ENCODE peak calls at places on chromosomes 3 and 15, in ten cellular contexts. One of them, this sample, is unnamed.

GRCh38 chr3:96966181-96966929 is 152.0 kb downstream of the EPHA6 start:
- DNase-seq in effector memory CD8-positive, alpha-beta T cell: no peak
- DNase-seq in NCI-H187 treated with DMSO at 0.1 percent for 48 hours: no peak
- DNase-seq in EH: no peak
- DNase-seq in RPMI8226: no peak
- DNase-seq in hypothalamus: no peak
- DNase-seq in HFF-Myc: no peak
- DNase-seq in ACHN: no peak
- DNase-seq in GM10248: no peak
- DNase-seq in EL: no peak
- DNase-seq in this sample: no peak

GRCh38 chr15:78663703-78664102 is 22.7 kb upstream of the CHRNB4 start:
- DNase-seq in effector memory CD8-positive, alpha-beta T cell: no peak
- DNase-seq in RPMI8226: no peak
- DNase-seq in EL: no peak
- DNase-seq in HFF-Myc: no peak
- DNase-seq in EH: no peak
- DNase-seq in ACHN: no peak
- DNase-seq in hypothalamus: no peak
- DNase-seq in NCI-H187 treated with DMSO at 0.1 percent for 48 hours: no peak
- DNase-seq in GM10248: no peak
- DNase-seq in this sample: no peak

GRCh38 chr3:101729586-101729985 is 5.2 kb downstream of the CEP97 start:
- DNase-seq in ACHN: no peak
- DNase-seq in effector memory CD8-positive, alpha-beta T cell: no peak
- DNase-seq in NCI-H187 treated with DMSO at 0.1 percent for 48 hours: no peak
- DNase-seq in HFF-Myc: no peak
- DNase-seq in GM10248: no peak
- DNase-seq in hypothalamus: no peak
- DNase-seq in RPMI8226: no peak
- DNase-seq in EH: no peak
- DNase-seq in EL: no peak
- DNase-seq in this sample: no peak

GRCh38 chr3:129260606-129261005 is 11.2 kb downstream of the COPG1 start:
- DNase-seq in HFF-Myc: no peak
- DNase-seq in RPMI8226: no peak
- DNase-seq in GM10248: no peak
- DNase-seq in effector memory CD8-positive, alpha-beta T cell: no peak
- DNase-seq in EL: no peak
- DNase-seq in NCI-H187 treated with DMSO at 0.1 percent for 48 hours: no peak
- DNase-seq in EH: no peak
- DNase-seq in hypothalamus: no peak
- DNase-seq in ACHN: no peak
- DNase-seq in this sample: no peak

GRCh38 chr3:52314495-52314894 is 1.6 kb upstream of the DNAH1 start:
- DNase-seq in effector memory CD8-positive, alpha-beta T cell: no peak
- DNase-seq in EL: no peak
- DNase-seq in GM10248: no peak
- DNase-seq in hypothalamus: no peak
- DNase-seq in NCI-H187 treated with DMSO at 0.1 percent for 48 hours: no peak
- DNase-seq in HFF-Myc: no peak
- DNase-seq in RPMI8226: no peak
- DNase-seq in ACHN: no peak
- DNase-seq in EH: no peak
- DNase-seq in this sample: peak

GRCh38 chr3:191762323-191762960 is 301.5 kb downstream of the PYDC2 start:
- DNase-seq in RPMI8226: no peak
- DNase-seq in EH: peak
- DNase-seq in NCI-H187 treated with DMSO at 0.1 percent for 48 hours: no peak
- DNase-seq in HFF-Myc: peak
- DNase-seq in EL: peak
- DNase-seq in GM10248: no peak
- DNase-seq in effector memory CD8-positive, alpha-beta T cell: no peak
- DNase-seq in ACHN: peak
- DNase-seq in hypothalamus: no peak
- DNase-seq in this sample: peak

GRCh38 chr15:90031231-90031791 is 30.2 kb downstream of the ZNF710 start:
- DNase-seq in effector memory CD8-positive, alpha-beta T cell: no peak
- DNase-seq in EH: peak
- DNase-seq in RPMI8226: peak
- DNase-seq in EL: peak
- DNase-seq in ACHN: no peak
- DNase-seq in HFF-Myc: no peak
- DNase-seq in NCI-H187 treated with DMSO at 0.1 percent for 48 hours: no peak
- DNase-seq in hypothalamus: no peak
- DNase-seq in GM10248: peak
- DNase-seq in this sample: peak

GRCh38 chr15:94206463-94207167 is 24.7 kb upstream of the MCTP2 start:
- DNase-seq in ACHN: no peak
- DNase-seq in hypothalamus: no peak
- DNase-seq in HFF-Myc: peak
- DNase-seq in RPMI8226: peak
- DNase-seq in GM10248: no peak
- DNase-seq in EH: peak
- DNase-seq in NCI-H187 treated with DMSO at 0.1 percent for 48 hours: no peak
- DNase-seq in EL: peak
- DNase-seq in effector memory CD8-positive, alpha-beta T cell: no peak
- DNase-seq in this sample: no peak

GRCh38 chr3:164641071-164641470 is 437.2 kb downstream of the SI start:
- DNase-seq in ACHN: no peak
- DNase-seq in GM10248: no peak
- DNase-seq in hypothalamus: no peak
- DNase-seq in effector memory CD8-positive, alpha-beta T cell: no peak
- DNase-seq in HFF-Myc: no peak
- DNase-seq in EL: no peak
- DNase-seq in EH: peak
- DNase-seq in NCI-H187 treated with DMSO at 0.1 percent for 48 hours: no peak
- DNase-seq in RPMI8226: no peak
- DNase-seq in this sample: peak

GRCh38 chr3:103644450-103644849 is 1209.6 kb downstream of the ZPLD1 start:
- DNase-seq in HFF-Myc: no peak
- DNase-seq in ACHN: no peak
- DNase-seq in RPMI8226: no peak
- DNase-seq in NCI-H187 treated with DMSO at 0.1 percent for 48 hours: no peak
- DNase-seq in EH: no peak
- DNase-seq in EL: no peak
- DNase-seq in GM10248: no peak
- DNase-seq in effector memory CD8-positive, alpha-beta T cell: no peak
- DNase-seq in hypothalamus: no peak
- DNase-seq in this sample: peak

GRCh38 chr3:140585828-140586227 is 92.0 kb upstream of the TRIM42 start:
- DNase-seq in NCI-H187 treated with DMSO at 0.1 percent for 48 hours: no peak
- DNase-seq in EL: peak
- DNase-seq in EH: peak
- DNase-seq in RPMI8226: no peak
- DNase-seq in HFF-Myc: no peak
- DNase-seq in effector memory CD8-positive, alpha-beta T cell: no peak
- DNase-seq in ACHN: no peak
- DNase-seq in GM10248: no peak
- DNase-seq in hypothalamus: no peak
- DNase-seq in this sample: peak

GRCh38 chr3:141410408-141410807 is 42.1 kb downstream of the ZBTB38 start:
- DNase-seq in effector memory CD8-positive, alpha-beta T cell: no peak
- DNase-seq in GM10248: no peak
- DNase-seq in HFF-Myc: no peak
- DNase-seq in RPMI8226: peak
- DNase-seq in hypothalamus: no peak
- DNase-seq in EL: peak
- DNase-seq in ACHN: no peak
- DNase-seq in EH: peak
- DNase-seq in NCI-H187 treated with DMSO at 0.1 percent for 48 hours: no peak
- DNase-seq in this sample: peak

GRCh38 chr15:68885070-68885469 is 45.3 kb upstream of the SPESP1 start:
- DNase-seq in effector memory CD8-positive, alpha-beta T cell: no peak
- DNase-seq in EL: peak
- DNase-seq in RPMI8226: no peak
- DNase-seq in EH: peak
- DNase-seq in ACHN: no peak
- DNase-seq in GM10248: no peak
- DNase-seq in hypothalamus: no peak
- DNase-seq in NCI-H187 treated with DMSO at 0.1 percent for 48 hours: no peak
- DNase-seq in HFF-Myc: no peak
- DNase-seq in this sample: peak

GRCh38 chr3:35639251-35640185 is at the start of gene ARPP21:
- DNase-seq in RPMI8226: no peak
- DNase-seq in ACHN: peak
- DNase-seq in GM10248: peak
- DNase-seq in EL: no peak
- DNase-seq in HFF-Myc: no peak
- DNase-seq in effector memory CD8-positive, alpha-beta T cell: no peak
- DNase-seq in EH: peak
- DNase-seq in hypothalamus: peak
- DNase-seq in NCI-H187 treated with DMSO at 0.1 percent for 48 hours: no peak
- DNase-seq in this sample: peak

GRCh38 chr15:87743557-87743956 is 513.0 kb downstream of the NTRK3 start:
- DNase-seq in EH: peak
- DNase-seq in RPMI8226: no peak
- DNase-seq in NCI-H187 treated with DMSO at 0.1 percent for 48 hours: no peak
- DNase-seq in GM10248: no peak
- DNase-seq in hypothalamus: no peak
- DNase-seq in EL: no peak
- DNase-seq in ACHN: peak
- DNase-seq in effector memory CD8-positive, alpha-beta T cell: no peak
- DNase-seq in HFF-Myc: no peak
- DNase-seq in this sample: no peak

GRCh38 chr15:51739056-51739455 is 1.6 kb upstream of the LYSMD2 start:
- DNase-seq in RPMI8226: no peak
- DNase-seq in hypothalamus: no peak
- DNase-seq in NCI-H187 treated with DMSO at 0.1 percent for 48 hours: no peak
- DNase-seq in effector memory CD8-positive, alpha-beta T cell: no peak
- DNase-seq in EL: no peak
- DNase-seq in HFF-Myc: no peak
- DNase-seq in EH: no peak
- DNase-seq in ACHN: no peak
- DNase-seq in GM10248: no peak
- DNase-seq in this sample: no peak

GRCh38 chr3:64917914-64918313 is 230.1 kb upstream of the ADAMTS9 start:
- DNase-seq in EL: no peak
- DNase-seq in NCI-H187 treated with DMSO at 0.1 percent for 48 hours: no peak
- DNase-seq in effector memory CD8-positive, alpha-beta T cell: no peak
- DNase-seq in GM10248: no peak
- DNase-seq in ACHN: no peak
- DNase-seq in EH: no peak
- DNase-seq in HFF-Myc: no peak
- DNase-seq in RPMI8226: no peak
- DNase-seq in hypothalamus: no peak
- DNase-seq in this sample: no peak

GRCh38 chr3:18443670-18444596 is 18.8 kb upstream of the SATB1 start:
- DNase-seq in ACHN: no peak
- DNase-seq in effector memory CD8-positive, alpha-beta T cell: no peak
- DNase-seq in EL: peak
- DNase-seq in NCI-H187 treated with DMSO at 0.1 percent for 48 hours: no peak
- DNase-seq in hypothalamus: no peak
- DNase-seq in RPMI8226: no peak
- DNase-seq in EH: peak
- DNase-seq in HFF-Myc: no peak
- DNase-seq in GM10248: peak
- DNase-seq in this sample: no peak

GRCh38 chr15:74783072-74783807 is 1.4 kb downstream of the CSK start:
- DNase-seq in RPMI8226: peak
- DNase-seq in EL: peak
- DNase-seq in EH: peak
- DNase-seq in ACHN: no peak
- DNase-seq in HFF-Myc: no peak
- DNase-seq in effector memory CD8-positive, alpha-beta T cell: no peak
- DNase-seq in GM10248: no peak
- DNase-seq in hypothalamus: no peak
- DNase-seq in NCI-H187 treated with DMSO at 0.1 percent for 48 hours: no peak
- DNase-seq in this sample: peak

GRCh38 chr3:44240061-44240460 is 1.6 kb upstream of the TOPAZ1 start:
- DNase-seq in HFF-Myc: no peak
- DNase-seq in GM10248: no peak
- DNase-seq in EH: no peak
- DNase-seq in NCI-H187 treated with DMSO at 0.1 percent for 48 hours: no peak
- DNase-seq in EL: no peak
- DNase-seq in effector memory CD8-positive, alpha-beta T cell: no peak
- DNase-seq in ACHN: no peak
- DNase-seq in hypothalamus: no peak
- DNase-seq in RPMI8226: no peak
- DNase-seq in this sample: no peak

GRCh38 chr15:74799843-74800558 is 12.6 kb upstream of the LMAN1L start:
- DNase-seq in EL: peak
- DNase-seq in EH: peak
- DNase-seq in hypothalamus: peak
- DNase-seq in HFF-Myc: no peak
- DNase-seq in ACHN: peak
- DNase-seq in NCI-H187 treated with DMSO at 0.1 percent for 48 hours: no peak
- DNase-seq in RPMI8226: peak
- DNase-seq in GM10248: peak
- DNase-seq in effector memory CD8-positive, alpha-beta T cell: peak
- DNase-seq in this sample: peak

GRCh38 chr15:51874751-51875644 is 45.5 kb downstream of the TMOD3 start:
- DNase-seq in GM10248: no peak
- DNase-seq in NCI-H187 treated with DMSO at 0.1 percent for 48 hours: no peak
- DNase-seq in hypothalamus: no peak
- DNase-seq in HFF-Myc: peak
- DNase-seq in EL: peak
- DNase-seq in effector memory CD8-positive, alpha-beta T cell: no peak
- DNase-seq in EH: peak
- DNase-seq in RPMI8226: no peak
- DNase-seq in ACHN: peak
- DNase-seq in this sample: peak

GRCh38 chr3:28989646-28990089 is 291.2 kb upstream of the RBMS3 start:
- DNase-seq in GM10248: peak
- DNase-seq in EL: peak
- DNase-seq in effector memory CD8-positive, alpha-beta T cell: no peak
- DNase-seq in hypothalamus: no peak
- DNase-seq in RPMI8226: peak
- DNase-seq in NCI-H187 treated with DMSO at 0.1 percent for 48 hours: no peak
- DNase-seq in ACHN: no peak
- DNase-seq in HFF-Myc: no peak
- DNase-seq in EH: peak
- DNase-seq in this sample: no peak

GRCh38 chr3:160754371-160754854 is 1.6 kb upstream of the PPM1L start:
- DNase-seq in HFF-Myc: no peak
- DNase-seq in NCI-H187 treated with DMSO at 0.1 percent for 48 hours: no peak
- DNase-seq in GM10248: no peak
- DNase-seq in hypothalamus: no peak
- DNase-seq in EL: peak
- DNase-seq in RPMI8226: peak
- DNase-seq in effector memory CD8-positive, alpha-beta T cell: peak
- DNase-seq in ACHN: peak
- DNase-seq in EH: peak
- DNase-seq in this sample: peak

GRCh38 chr3:149657796-149658443 is at the start of gene WWTR1:
- DNase-seq in GM10248: peak
- DNase-seq in EH: peak
- DNase-seq in RPMI8226: peak
- DNase-seq in effector memory CD8-positive, alpha-beta T cell: no peak
- DNase-seq in EL: peak
- DNase-seq in NCI-H187 treated with DMSO at 0.1 percent for 48 hours: no peak
- DNase-seq in ACHN: peak
- DNase-seq in hypothalamus: peak
- DNase-seq in HFF-Myc: peak
- DNase-seq in this sample: peak

GRCh38 chr15:50146661-50147060 is 27.6 kb upstream of the ATP8B4 start:
- DNase-seq in HFF-Myc: no peak
- DNase-seq in RPMI8226: no peak
- DNase-seq in effector memory CD8-positive, alpha-beta T cell: no peak
- DNase-seq in EH: peak
- DNase-seq in GM10248: no peak
- DNase-seq in ACHN: no peak
- DNase-seq in EL: no peak
- DNase-seq in hypothalamus: no peak
- DNase-seq in NCI-H187 treated with DMSO at 0.1 percent for 48 hours: no peak
- DNase-seq in this sample: no peak

GRCh38 chr3:185318136-185318535 is 44.8 kb upstream of the MAP3K13 start:
- DNase-seq in EH: peak
- DNase-seq in HFF-Myc: no peak
- DNase-seq in RPMI8226: no peak
- DNase-seq in NCI-H187 treated with DMSO at 0.1 percent for 48 hours: no peak
- DNase-seq in effector memory CD8-positive, alpha-beta T cell: no peak
- DNase-seq in EL: peak
- DNase-seq in hypothalamus: no peak
- DNase-seq in ACHN: peak
- DNase-seq in GM10248: no peak
- DNase-seq in this sample: no peak